ENCODE peak calls at places on chromosomes 2 and 18, in six cellular contexts. M, J, T, Y, A and U are unnamed samples.

GRCh38 chr2:166331468-166331867 is 44.3 kb downstream of the SCN9A start:
- DNase-seq in M (no peak), J (no peak), T (no peak), Y (no peak), A (no peak), U (no peak)

GRCh38 chr18:34158881-34159690 is 65.6 kb downstream of the NOL4 start:
- DNase-seq in M (peak; percentile 43), J (no peak), T (no peak), Y (no peak), A (no peak), U (no peak)

GRCh38 chr18:8030201-8030600 is 463.1 kb downstream of the PTPRM start:
- DNase-seq in M (no peak), J (no peak), T (no peak), Y (no peak), A (no peak), U (no peak)

GRCh38 chr18:68676913-68677312 is 38.0 kb downstream of the TMX3 start:
- DNase-seq in M (no peak), J (no peak), T (no peak), Y (no peak), A (no peak), U (no peak)

GRCh38 chr2:151408788-151409600 is 708 bp upstream of the RIF1 start:
- DNase-seq in M (no peak), J (no peak), T (no peak), Y (no peak), A (no peak), U (no peak)

GRCh38 chr18:8890957-8891464 is 185.7 kb downstream of the MTCL1 start:
- DNase-seq in M (no peak), J (no peak), T (no peak), Y (no peak), A (no peak), U (no peak)

GRCh38 chr2:43482974-43483373 is 112.9 kb downstream of the THADA start:
- DNase-seq in M (no peak), J (no peak), T (no peak), Y (no peak), A (no peak), U (no peak)

GRCh38 chr2:237421542-237422047 is 7.6 kb upstream of the COL6A3 start:
- DNase-seq in M (peak; percentile 80), J (peak; percentile 41), T (peak; percentile 75), Y (peak; percentile 34), A (peak; percentile 79), U (peak; percentile 70)

GRCh38 chr2:101151859-101152194 is 645 bp upstream of the TBC1D8 start:
- DNase-seq in M (no peak), J (no peak), T (no peak), Y (no peak), A (no peak), U (no peak)

GRCh38 chr2:241208058-241208457 is 19.6 kb downstream of the ANO7 start:
- DNase-seq in M (no peak), J (no peak), T (no peak), Y (no peak), A (no peak), U (no peak)

GRCh38 chr18:3411854-3412268 is 38.1 kb upstream of the TGIF1 start:
- DNase-seq in M (peak; percentile 56), J (no peak), T (no peak), Y (no peak), A (peak; percentile 18), U (peak; percentile 23)

GRCh38 chr2:19670303-19670702 is 231.5 kb downstream of the TTC32 start:
- DNase-seq in M (no peak), J (no peak), T (no peak), Y (no peak), A (no peak), U (no peak)

GRCh38 chr2:208142255-208142924 is 3.6 kb downstream of the CRYGB start:
- DNase-seq in M (no peak), J (no peak), T (no peak), Y (no peak), A (no peak), U (no peak)

GRCh38 chr2:234348081-234348480 is 148.8 kb downstream of the ARL4C start:
- DNase-seq in M (no peak), J (no peak), T (no peak), Y (no peak), A (no peak), U (no peak)

GRCh38 chr2:83696838-83697237 is 762.2 kb downstream of the SUCLG1 start:
- DNase-seq in M (no peak), J (no peak), T (no peak), Y (no peak), A (no peak), U (no peak)

GRCh38 chr2:8679827-8680731 is 1.8 kb upstream of the ID2 start:
- DNase-seq in M (peak; percentile 87), J (no peak), T (peak; percentile 17), Y (no peak), A (no peak), U (no peak)

GRCh38 chr2:39135678-39136259 is 14.9 kb upstream of the SOS1 start:
- DNase-seq in M (no peak), J (no peak), T (no peak), Y (no peak), A (no peak), U (no peak)

GRCh38 chr2:69521747-69522146 is 84.5 kb upstream of the NFU1 start:
- DNase-seq in M (no peak), J (no peak), T (no peak), Y (no peak), A (no peak), U (no peak)

GRCh38 chr18:10715791-10716190 is 190.0 kb downstream of the NAPG start:
- DNase-seq in M (peak; percentile 60), J (no peak), T (no peak), Y (no peak), A (no peak), U (no peak)

GRCh38 chr2:234496835-234497591 is at the start of gene ARL4C:
- DNase-seq in M (peak; percentile 73), J (peak; percentile 73), T (peak; percentile 65), Y (peak; percentile 51), A (peak; percentile 34), U (peak; percentile 84)

GRCh38 chr2:84906900-84907714 is 1.7 kb downstream of the TMSB10 start:
- DNase-seq in M (peak; percentile 70), J (peak; percentile 72), T (peak; percentile 46), Y (no peak), A (no peak), U (peak; percentile 66)

GRCh38 chr18:59271606-59272220 is 1.5 kb downstream of the RAX start:
- DNase-seq in M (no peak), J (no peak), T (no peak), Y (no peak), A (no peak), U (no peak)

GRCh38 chr2:162636206-162636728 is 202.3 kb downstream of the KCNH7 start:
- DNase-seq in M (no peak), J (no peak), T (no peak), Y (no peak), A (no peak), U (no peak)

GRCh38 chr2:120809576-120810440 is 74.1 kb downstream of the GLI2 start:
- DNase-seq in M (no peak), J (no peak), T (no peak), Y (no peak), A (no peak), U (no peak)

GRCh38 chr18:7028625-7029024 is 89.0 kb downstream of the LAMA1 start:
- DNase-seq in M (no peak), J (no peak), T (no peak), Y (no peak), A (no peak), U (no peak)

GRCh38 chr2:99735753-99736152 is 245.9 kb upstream of the REV1 start:
- DNase-seq in M (no peak), J (no peak), T (no peak), Y (no peak), A (no peak), U (no peak)

GRCh38 chr2:200063155-200063554 is 107.8 kb downstream of the MAIP1 start:
- DNase-seq in M (no peak), J (no peak), T (no peak), Y (no peak), A (no peak), U (no peak)

GRCh38 chr2:16320716-16321115 is 344.9 kb downstream of the CYRIA start:
- DNase-seq in M (no peak), J (no peak), T (no peak), Y (no peak), A (no peak), U (no peak)

GRCh38 chr2:74181739-74182138 is 3.1 kb upstream of the MOB1A start:
- DNase-seq in M (peak; percentile 51), J (peak; percentile 23), T (no peak), Y (peak; percentile 81), A (no peak), U (no peak)

GRCh38 chr2:241268306-241268705 is 47.2 kb downstream of the HDLBP start:
- DNase-seq in M (no peak), J (no peak), T (no peak), Y (no peak), A (no peak), U (no peak)

GRCh38 chr18:73199151-73199550 is 331.4 kb upstream of the NETO1 start:
- DNase-seq in M (no peak), J (no peak), T (no peak), Y (no peak), A (no peak), U (no peak)

GRCh38 chr2:2843969-2844548 is 513.0 kb upstream of the MYT1L start:
- DNase-seq in M (no peak), J (no peak), T (no peak), Y (no peak), A (no peak), U (no peak)

GRCh38 chr2:173028671-173029070 is 47.0 kb upstream of the MAP3K20 start:
- DNase-seq in M (no peak), J (no peak), T (no peak), Y (no peak), A (no peak), U (no peak)

GRCh38 chr18:12922266-12922665 is 25.5 kb upstream of the SEH1L start:
- DNase-seq in M (no peak), J (no peak), T (no peak), Y (no peak), A (no peak), U (no peak)

GRCh38 chr2:158747346-158747745 is 47.8 kb upstream of the DAPL1 start:
- DNase-seq in M (no peak), J (no peak), T (no peak), Y (no peak), A (no peak), U (no peak)